ENCODE peak calls at places on chromosomes 13 and 19, in nine cellular contexts. One of them, this sample, is unnamed.

GRCh38 chr13:113862766-113863510 is 938 bp downstream of the GAS6 start:
- DNase-seq in amniotic stem cell: no peak
- DNase-seq in effector CD4-positive, alpha-beta T cell: no peak
- DNase-seq in T-helper 2 cell treated with Interferon-gamma antibody and Interleukin-4, amounts not matched to agents 5 μg/mL and 100 μg/mL, for 36 hours: no peak
- DNase-seq in aorta: peak; percentile 86
- DNase-seq in glutamatergic neuron: peak; percentile 54
- DNase-seq in HT-29: no peak
- DNase-seq in naive thymus-derived CD8-positive, alpha-beta T cell: no peak
- DNase-seq in midbrain: peak; percentile 49
- DNase-seq in this sample: no peak

GRCh38 chr19:15673176-15673654 is 328 bp downstream of the CYP4F12 start:
- DNase-seq in amniotic stem cell: no peak
- DNase-seq in effector CD4-positive, alpha-beta T cell: no peak
- DNase-seq in T-helper 2 cell treated with Interferon-gamma antibody and Interleukin-4, amounts not matched to agents 5 μg/mL and 100 μg/mL, for 36 hours: no peak
- DNase-seq in aorta: no peak
- DNase-seq in glutamatergic neuron: no peak
- DNase-seq in HT-29: peak; percentile 72
- DNase-seq in naive thymus-derived CD8-positive, alpha-beta T cell: no peak
- DNase-seq in midbrain: no peak
- DNase-seq in this sample: no peak

GRCh38 chr19:6230991-6231448 is 48.8 kb downstream of the MLLT1 start:
- DNase-seq in amniotic stem cell: no peak
- DNase-seq in effector CD4-positive, alpha-beta T cell: no peak
- DNase-seq in T-helper 2 cell treated with Interferon-gamma antibody and Interleukin-4, amounts not matched to agents 5 μg/mL and 100 μg/mL, for 36 hours: no peak
- DNase-seq in aorta: peak; percentile 71
- DNase-seq in glutamatergic neuron: no peak
- DNase-seq in HT-29: no peak
- DNase-seq in naive thymus-derived CD8-positive, alpha-beta T cell: no peak
- DNase-seq in midbrain: no peak
- DNase-seq in this sample: no peak

GRCh38 chr13:49110122-49110831 is 109.9 kb upstream of the MLNR start:
- DNase-seq in amniotic stem cell: peak; percentile 73
- DNase-seq in effector CD4-positive, alpha-beta T cell: peak; percentile 68
- DNase-seq in T-helper 2 cell treated with Interferon-gamma antibody and Interleukin-4, amounts not matched to agents 5 μg/mL and 100 μg/mL, for 36 hours: peak; percentile 74
- DNase-seq in aorta: peak; percentile 87
- DNase-seq in glutamatergic neuron: peak; percentile 82
- DNase-seq in HT-29: peak; percentile 90
- DNase-seq in naive thymus-derived CD8-positive, alpha-beta T cell: peak; percentile 69
- DNase-seq in midbrain: peak; percentile 87
- DNase-seq in this sample: peak; percentile 44

GRCh38 chr19:7857727-7858701 is 16.2 kb downstream of the PRR36 start:
- DNase-seq in amniotic stem cell: no peak
- DNase-seq in effector CD4-positive, alpha-beta T cell: no peak
- DNase-seq in T-helper 2 cell treated with Interferon-gamma antibody and Interleukin-4, amounts not matched to agents 5 μg/mL and 100 μg/mL, for 36 hours: no peak
- DNase-seq in aorta: no peak
- DNase-seq in glutamatergic neuron: peak; percentile 85
- DNase-seq in HT-29: no peak
- DNase-seq in naive thymus-derived CD8-positive, alpha-beta T cell: no peak
- DNase-seq in midbrain: no peak
- DNase-seq in this sample: peak; percentile 56

GRCh38 chr13:105207586-105208293 is 1327.7 kb downstream of the EFNB2 start:
- DNase-seq in amniotic stem cell: no peak
- DNase-seq in effector CD4-positive, alpha-beta T cell: no peak
- DNase-seq in T-helper 2 cell treated with Interferon-gamma antibody and Interleukin-4, amounts not matched to agents 5 μg/mL and 100 μg/mL, for 36 hours: no peak
- DNase-seq in aorta: no peak
- DNase-seq in glutamatergic neuron: no peak
- DNase-seq in HT-29: no peak
- DNase-seq in naive thymus-derived CD8-positive, alpha-beta T cell: no peak
- DNase-seq in midbrain: no peak
- DNase-seq in this sample: no peak

GRCh38 chr19:2616741-2617392 is 85.6 kb downstream of the GNG7 start:
- DNase-seq in amniotic stem cell: no peak
- DNase-seq in effector CD4-positive, alpha-beta T cell: no peak
- DNase-seq in T-helper 2 cell treated with Interferon-gamma antibody and Interleukin-4, amounts not matched to agents 5 μg/mL and 100 μg/mL, for 36 hours: no peak
- DNase-seq in aorta: peak; percentile 77
- DNase-seq in glutamatergic neuron: no peak
- DNase-seq in HT-29: no peak
- DNase-seq in naive thymus-derived CD8-positive, alpha-beta T cell: no peak
- DNase-seq in midbrain: peak; percentile 32
- DNase-seq in this sample: no peak

GRCh38 chr13:82634946-82635345 is 1247.3 kb downstream of the SLITRK1 start:
- DNase-seq in amniotic stem cell: no peak
- DNase-seq in effector CD4-positive, alpha-beta T cell: no peak
- DNase-seq in T-helper 2 cell treated with Interferon-gamma antibody and Interleukin-4, amounts not matched to agents 5 μg/mL and 100 μg/mL, for 36 hours: no peak
- DNase-seq in aorta: no peak
- DNase-seq in glutamatergic neuron: no peak
- DNase-seq in HT-29: no peak
- DNase-seq in naive thymus-derived CD8-positive, alpha-beta T cell: no peak
- DNase-seq in midbrain: no peak
- DNase-seq in this sample: no peak

GRCh38 chr13:29435125-29435911 is 160.2 kb downstream of the SLC7A1 start:
- DNase-seq in amniotic stem cell: peak; percentile 39
- DNase-seq in effector CD4-positive, alpha-beta T cell: no peak
- DNase-seq in T-helper 2 cell treated with Interferon-gamma antibody and Interleukin-4, amounts not matched to agents 5 μg/mL and 100 μg/mL, for 36 hours: no peak
- DNase-seq in aorta: no peak
- DNase-seq in glutamatergic neuron: no peak
- DNase-seq in HT-29: no peak
- DNase-seq in naive thymus-derived CD8-positive, alpha-beta T cell: no peak
- DNase-seq in midbrain: no peak
- DNase-seq in this sample: no peak

GRCh38 chr19:47564081-47564480 is 8.9 kb downstream of the ZNF541 start:
- DNase-seq in amniotic stem cell: no peak
- DNase-seq in effector CD4-positive, alpha-beta T cell: no peak
- DNase-seq in T-helper 2 cell treated with Interferon-gamma antibody and Interleukin-4, amounts not matched to agents 5 μg/mL and 100 μg/mL, for 36 hours: no peak
- DNase-seq in aorta: no peak
- DNase-seq in glutamatergic neuron: no peak
- DNase-seq in HT-29: peak; percentile 76
- DNase-seq in naive thymus-derived CD8-positive, alpha-beta T cell: no peak
- DNase-seq in midbrain: no peak
- DNase-seq in this sample: no peak

GRCh38 chr13:49995535-49996165 is 1.2 kb upstream of the TRIM13 start:
- DNase-seq in amniotic stem cell: no peak
- DNase-seq in effector CD4-positive, alpha-beta T cell: no peak
- DNase-seq in T-helper 2 cell treated with Interferon-gamma antibody and Interleukin-4, amounts not matched to agents 5 μg/mL and 100 μg/mL, for 36 hours: no peak
- DNase-seq in aorta: no peak
- DNase-seq in glutamatergic neuron: no peak
- DNase-seq in HT-29: peak; percentile 23
- DNase-seq in naive thymus-derived CD8-positive, alpha-beta T cell: peak; percentile 4
- DNase-seq in midbrain: no peak
- DNase-seq in this sample: no peak

GRCh38 chr19:48624791-48625723 is 5.8 kb downstream of the SPHK2 start:
- DNase-seq in amniotic stem cell: no peak
- DNase-seq in effector CD4-positive, alpha-beta T cell: no peak
- DNase-seq in T-helper 2 cell treated with Interferon-gamma antibody and Interleukin-4, amounts not matched to agents 5 μg/mL and 100 μg/mL, for 36 hours: no peak
- DNase-seq in aorta: peak; percentile 73
- DNase-seq in glutamatergic neuron: peak; percentile 54
- DNase-seq in HT-29: peak; percentile 80
- DNase-seq in naive thymus-derived CD8-positive, alpha-beta T cell: no peak
- DNase-seq in midbrain: no peak
- DNase-seq in this sample: no peak

GRCh38 chr13:33349996-33350826 is 64.7 kb upstream of the STARD13 start:
- DNase-seq in amniotic stem cell: no peak
- DNase-seq in effector CD4-positive, alpha-beta T cell: no peak
- DNase-seq in T-helper 2 cell treated with Interferon-gamma antibody and Interleukin-4, amounts not matched to agents 5 μg/mL and 100 μg/mL, for 36 hours: no peak
- DNase-seq in aorta: peak; percentile 89
- DNase-seq in glutamatergic neuron: peak; percentile 38
- DNase-seq in HT-29: no peak
- DNase-seq in naive thymus-derived CD8-positive, alpha-beta T cell: no peak
- DNase-seq in midbrain: peak; percentile 29
- DNase-seq in this sample: no peak

GRCh38 chr13:70884196-70884595 is 775.9 kb upstream of the KLHL1 start:
- DNase-seq in amniotic stem cell: no peak
- DNase-seq in effector CD4-positive, alpha-beta T cell: no peak
- DNase-seq in T-helper 2 cell treated with Interferon-gamma antibody and Interleukin-4, amounts not matched to agents 5 μg/mL and 100 μg/mL, for 36 hours: no peak
- DNase-seq in aorta: no peak
- DNase-seq in glutamatergic neuron: no peak
- DNase-seq in HT-29: no peak
- DNase-seq in naive thymus-derived CD8-positive, alpha-beta T cell: no peak
- DNase-seq in midbrain: no peak
- DNase-seq in this sample: no peak

GRCh38 chr13:110576070-110576394 is 14.5 kb upstream of the RAB20 start:
- DNase-seq in amniotic stem cell: no peak
- DNase-seq in effector CD4-positive, alpha-beta T cell: no peak
- DNase-seq in T-helper 2 cell treated with Interferon-gamma antibody and Interleukin-4, amounts not matched to agents 5 μg/mL and 100 μg/mL, for 36 hours: no peak
- DNase-seq in aorta: no peak
- DNase-seq in glutamatergic neuron: no peak
- DNase-seq in HT-29: no peak
- DNase-seq in naive thymus-derived CD8-positive, alpha-beta T cell: no peak
- DNase-seq in midbrain: no peak
- DNase-seq in this sample: no peak

GRCh38 chr13:38880397-38880796 is 110.2 kb downstream of the STOML3 start:
- DNase-seq in amniotic stem cell: no peak
- DNase-seq in effector CD4-positive, alpha-beta T cell: no peak
- DNase-seq in T-helper 2 cell treated with Interferon-gamma antibody and Interleukin-4, amounts not matched to agents 5 μg/mL and 100 μg/mL, for 36 hours: no peak
- DNase-seq in aorta: no peak
- DNase-seq in glutamatergic neuron: no peak
- DNase-seq in HT-29: no peak
- DNase-seq in naive thymus-derived CD8-positive, alpha-beta T cell: no peak
- DNase-seq in midbrain: no peak
- DNase-seq in this sample: no peak

GRCh38 chr19:41701401-41702075 is 6.9 kb upstream of the CEACAM5 start:
- DNase-seq in amniotic stem cell: no peak
- DNase-seq in effector CD4-positive, alpha-beta T cell: no peak
- DNase-seq in T-helper 2 cell treated with Interferon-gamma antibody and Interleukin-4, amounts not matched to agents 5 μg/mL and 100 μg/mL, for 36 hours: no peak
- DNase-seq in aorta: peak; percentile 48
- DNase-seq in glutamatergic neuron: no peak
- DNase-seq in HT-29: peak; percentile 62
- DNase-seq in naive thymus-derived CD8-positive, alpha-beta T cell: no peak
- DNase-seq in midbrain: no peak
- DNase-seq in this sample: no peak

GRCh38 chr13:94192576-94192975 is 286.9 kb downstream of the DCT start:
- DNase-seq in amniotic stem cell: no peak
- DNase-seq in effector CD4-positive, alpha-beta T cell: no peak
- DNase-seq in T-helper 2 cell treated with Interferon-gamma antibody and Interleukin-4, amounts not matched to agents 5 μg/mL and 100 μg/mL, for 36 hours: no peak
- DNase-seq in aorta: no peak
- DNase-seq in glutamatergic neuron: peak; percentile 50
- DNase-seq in HT-29: peak; percentile 66
- DNase-seq in naive thymus-derived CD8-positive, alpha-beta T cell: no peak
- DNase-seq in midbrain: no peak
- DNase-seq in this sample: no peak

GRCh38 chr13:71632721-71633120 is 234.3 kb downstream of the DACH1 start:
- DNase-seq in amniotic stem cell: no peak
- DNase-seq in effector CD4-positive, alpha-beta T cell: no peak
- DNase-seq in T-helper 2 cell treated with Interferon-gamma antibody and Interleukin-4, amounts not matched to agents 5 μg/mL and 100 μg/mL, for 36 hours: no peak
- DNase-seq in aorta: no peak
- DNase-seq in glutamatergic neuron: no peak
- DNase-seq in HT-29: no peak
- DNase-seq in naive thymus-derived CD8-positive, alpha-beta T cell: no peak
- DNase-seq in midbrain: no peak
- DNase-seq in this sample: no peak

GRCh38 chr13:94641432-94641941 is 39.8 kb downstream of the GPR180 start:
- DNase-seq in amniotic stem cell: peak; percentile 49
- DNase-seq in effector CD4-positive, alpha-beta T cell: no peak
- DNase-seq in T-helper 2 cell treated with Interferon-gamma antibody and Interleukin-4, amounts not matched to agents 5 μg/mL and 100 μg/mL, for 36 hours: no peak
- DNase-seq in aorta: no peak
- DNase-seq in glutamatergic neuron: no peak
- DNase-seq in HT-29: peak; percentile 30
- DNase-seq in naive thymus-derived CD8-positive, alpha-beta T cell: no peak
- DNase-seq in midbrain: no peak
- DNase-seq in this sample: no peak

GRCh38 chr19:45161715-45162463 is 1.1 kb upstream of the NKPD1 start:
- DNase-seq in amniotic stem cell: no peak
- DNase-seq in effector CD4-positive, alpha-beta T cell: no peak
- DNase-seq in T-helper 2 cell treated with Interferon-gamma antibody and Interleukin-4, amounts not matched to agents 5 μg/mL and 100 μg/mL, for 36 hours: no peak
- DNase-seq in aorta: no peak
- DNase-seq in glutamatergic neuron: peak; percentile 82
- DNase-seq in HT-29: peak; percentile 73
- DNase-seq in naive thymus-derived CD8-positive, alpha-beta T cell: no peak
- DNase-seq in midbrain: no peak
- DNase-seq in this sample: peak; percentile 6

GRCh38 chr19:14704450-14704849 is 14.6 kb downstream of the ZNF333 start:
- DNase-seq in amniotic stem cell: no peak
- DNase-seq in effector CD4-positive, alpha-beta T cell: no peak
- DNase-seq in T-helper 2 cell treated with Interferon-gamma antibody and Interleukin-4, amounts not matched to agents 5 μg/mL and 100 μg/mL, for 36 hours: no peak
- DNase-seq in aorta: no peak
- DNase-seq in glutamatergic neuron: no peak
- DNase-seq in HT-29: no peak
- DNase-seq in naive thymus-derived CD8-positive, alpha-beta T cell: no peak
- DNase-seq in midbrain: no peak
- DNase-seq in this sample: no peak

GRCh38 chr13:31067416-31068118 is 94.1 kb downstream of the HSPH1 start:
- DNase-seq in amniotic stem cell: no peak
- DNase-seq in effector CD4-positive, alpha-beta T cell: no peak
- DNase-seq in T-helper 2 cell treated with Interferon-gamma antibody and Interleukin-4, amounts not matched to agents 5 μg/mL and 100 μg/mL, for 36 hours: no peak
- DNase-seq in aorta: no peak
- DNase-seq in glutamatergic neuron: no peak
- DNase-seq in HT-29: no peak
- DNase-seq in naive thymus-derived CD8-positive, alpha-beta T cell: no peak
- DNase-seq in midbrain: no peak
- DNase-seq in this sample: no peak

GRCh38 chr19:54422136-54422535 is 6.9 kb downstream of the TTYH1 start:
- DNase-seq in amniotic stem cell: no peak
- DNase-seq in effector CD4-positive, alpha-beta T cell: no peak
- DNase-seq in T-helper 2 cell treated with Interferon-gamma antibody and Interleukin-4, amounts not matched to agents 5 μg/mL and 100 μg/mL, for 36 hours: no peak
- DNase-seq in aorta: no peak
- DNase-seq in glutamatergic neuron: peak; percentile 44
- DNase-seq in HT-29: no peak
- DNase-seq in naive thymus-derived CD8-positive, alpha-beta T cell: no peak
- DNase-seq in midbrain: no peak
- DNase-seq in this sample: no peak

GRCh38 chr13:21871302-21871862 is 200.5 kb downstream of the FGF9 start:
- DNase-seq in amniotic stem cell: no peak
- DNase-seq in effector CD4-positive, alpha-beta T cell: no peak
- DNase-seq in T-helper 2 cell treated with Interferon-gamma antibody and Interleukin-4, amounts not matched to agents 5 μg/mL and 100 μg/mL, for 36 hours: no peak
- DNase-seq in aorta: no peak
- DNase-seq in glutamatergic neuron: no peak
- DNase-seq in HT-29: no peak
- DNase-seq in naive thymus-derived CD8-positive, alpha-beta T cell: no peak
- DNase-seq in midbrain: no peak
- DNase-seq in this sample: no peak

GRCh38 chr13:94411747-94412146 is 67.7 kb downstream of the DCT start:
- DNase-seq in amniotic stem cell: no peak
- DNase-seq in effector CD4-positive, alpha-beta T cell: no peak
- DNase-seq in T-helper 2 cell treated with Interferon-gamma antibody and Interleukin-4, amounts not matched to agents 5 μg/mL and 100 μg/mL, for 36 hours: no peak
- DNase-seq in aorta: no peak
- DNase-seq in glutamatergic neuron: no peak
- DNase-seq in HT-29: no peak
- DNase-seq in naive thymus-derived CD8-positive, alpha-beta T cell: no peak
- DNase-seq in midbrain: no peak
- DNase-seq in this sample: no peak

GRCh38 chr19:40596608-40597328 is 4.4 kb upstream of the LTBP4 start:
- DNase-seq in amniotic stem cell: no peak
- DNase-seq in effector CD4-positive, alpha-beta T cell: no peak
- DNase-seq in T-helper 2 cell treated with Interferon-gamma antibody and Interleukin-4, amounts not matched to agents 5 μg/mL and 100 μg/mL, for 36 hours: peak; percentile 52
- DNase-seq in aorta: peak; percentile 91
- DNase-seq in glutamatergic neuron: peak; percentile 40
- DNase-seq in HT-29: no peak
- DNase-seq in naive thymus-derived CD8-positive, alpha-beta T cell: no peak
- DNase-seq in midbrain: no peak
- DNase-seq in this sample: no peak

GRCh38 chr13:46754812-46755211 is 42.1 kb downstream of the ESD start:
- DNase-seq in amniotic stem cell: no peak
- DNase-seq in effector CD4-positive, alpha-beta T cell: no peak
- DNase-seq in T-helper 2 cell treated with Interferon-gamma antibody and Interleukin-4, amounts not matched to agents 5 μg/mL and 100 μg/mL, for 36 hours: no peak
- DNase-seq in aorta: no peak
- DNase-seq in glutamatergic neuron: no peak
- DNase-seq in HT-29: no peak
- DNase-seq in naive thymus-derived CD8-positive, alpha-beta T cell: no peak
- DNase-seq in midbrain: no peak
- DNase-seq in this sample: no peak

GRCh38 chr19:40601061-40601973 is at the start of gene LTBP4:
- DNase-seq in amniotic stem cell: no peak
- DNase-seq in effector CD4-positive, alpha-beta T cell: no peak
- DNase-seq in T-helper 2 cell treated with Interferon-gamma antibody and Interleukin-4, amounts not matched to agents 5 μg/mL and 100 μg/mL, for 36 hours: peak; percentile 37
- DNase-seq in aorta: peak; percentile 93
- DNase-seq in glutamatergic neuron: peak; percentile 56
- DNase-seq in HT-29: peak; percentile 39
- DNase-seq in naive thymus-derived CD8-positive, alpha-beta T cell: no peak
- DNase-seq in midbrain: peak; percentile 18
- DNase-seq in this sample: no peak

GRCh38 chr13:42930136-42930535 is 61.9 kb downstream of the EPSTI1 start:
- DNase-seq in amniotic stem cell: no peak
- DNase-seq in effector CD4-positive, alpha-beta T cell: no peak
- DNase-seq in T-helper 2 cell treated with Interferon-gamma antibody and Interleukin-4, amounts not matched to agents 5 μg/mL and 100 μg/mL, for 36 hours: no peak
- DNase-seq in aorta: no peak
- DNase-seq in glutamatergic neuron: no peak
- DNase-seq in HT-29: no peak
- DNase-seq in naive thymus-derived CD8-positive, alpha-beta T cell: no peak
- DNase-seq in midbrain: no peak
- DNase-seq in this sample: no peak

GRCh38 chr13:79470666-79471065 is 10.3 kb upstream of the NDFIP2 start:
- DNase-seq in amniotic stem cell: no peak
- DNase-seq in effector CD4-positive, alpha-beta T cell: no peak
- DNase-seq in T-helper 2 cell treated with Interferon-gamma antibody and Interleukin-4, amounts not matched to agents 5 μg/mL and 100 μg/mL, for 36 hours: no peak
- DNase-seq in aorta: no peak
- DNase-seq in glutamatergic neuron: no peak
- DNase-seq in HT-29: no peak
- DNase-seq in naive thymus-derived CD8-positive, alpha-beta T cell: no peak
- DNase-seq in midbrain: no peak
- DNase-seq in this sample: no peak